ENCODE peak calls at places on chromosome 4, in six cellular contexts. H, C, P, Y, M and I are unnamed samples. For H3K79me2, the result is how much of the 10 kb centered on the place peaks cover.

GRCh38 chr4:63717384-63717783 is 691.9 kb downstream of the TECRL start:
- DNase-seq in C (peak), M (peak), P (peak), H (no peak), Y (peak), I (peak)

GRCh38 chr4:37675587-37676290 is 10.4 kb downstream of the RELL1 start:
- DNase-seq in C (no peak), P (no peak), M (peak), H (no peak), Y (peak), I (no peak)

GRCh38 chr4:104859601-104860000 is 287.1 kb upstream of the TET2 start:
- DNase-seq in Y (no peak), P (no peak), H (no peak), C (no peak), M (no peak), I (peak)

GRCh38 chr4:88613417-88613875 is 21.2 kb downstream of the HERC3 start:
- DNase-seq in M (peak), P (no peak), C (no peak), Y (no peak), H (no peak), I (no peak)

GRCh38 chr4:157014621-157015591 is 43.3 kb upstream of the PDGFC start:
- DNase-seq in M (no peak), H (peak), C (no peak), Y (no peak), P (no peak), I (peak)

GRCh38 chr4:17447675-17448298 is 64.1 kb downstream of the QDPR start:
- DNase-seq in H (peak), M (peak), Y (peak), P (peak), C (peak), I (peak)

GRCh38 chr4:35730414-35730813 is 513.9 kb downstream of the ARAP2 start:
- DNase-seq in C (no peak), H (no peak), M (no peak), P (no peak), Y (no peak), I (no peak)

GRCh38 chr4:75916091-75916661 is 13.9 kb upstream of the PPEF2 start:
- DNase-seq in C (peak), Y (peak), H (peak), M (peak), P (peak), I (peak)

GRCh38 chr4:162406637-162407370 is 243.0 kb upstream of the FSTL5 start:
- DNase-seq in H (no peak), P (no peak), C (no peak), M (no peak), Y (no peak), I (no peak)

GRCh38 chr4:80680934-80681333 is 345.4 kb downstream of the CFAP299 start:
- DNase-seq in C (no peak), M (no peak), H (no peak), Y (no peak), P (no peak), I (no peak)

GRCh38 chr4:61375316-61375715 is 175.2 kb downstream of the ADGRL3 start:
- DNase-seq in Y (no peak), M (no peak), H (peak), C (no peak), P (no peak), I (no peak)

GRCh38 chr4:71833175-71833900 is 49.5 kb upstream of the GC start:
- DNase-seq in Y (no peak), H (no peak), P (no peak), C (no peak), M (no peak), I (no peak)

GRCh38 chr4:34720563-34720962 is 1523.8 kb downstream of the ARAP2 start:
- DNase-seq in M (peak), P (peak), Y (peak), C (no peak), H (peak), I (peak)

GRCh38 chr4:180150818-180151217 is 2092.4 kb upstream of the TENM3 start:
- DNase-seq in H (no peak), P (peak), M (peak), C (no peak), Y (peak), I (peak)

GRCh38 chr4:47926667-47927258 is 12.4 kb upstream of the NFXL1 start:
- DNase-seq in P (peak), Y (peak), M (peak), C (peak), H (peak), I (peak)

GRCh38 chr4:100098011-100098545 is 92.2 kb downstream of the DDIT4L start:
- DNase-seq in M (no peak), C (no peak), Y (no peak), H (no peak), P (no peak), I (no peak)

GRCh38 chr4:101238706-101239105 is 108.6 kb downstream of the PPP3CA start:
- DNase-seq in M (no peak), H (peak), Y (no peak), P (no peak), C (no peak), I (peak)

GRCh38 chr4:67320645-67321044 is 224.7 kb downstream of the CENPC start:
- DNase-seq in C (no peak), Y (no peak), M (no peak), H (no peak), P (no peak), I (peak)

GRCh38 chr4:101279377-101279871 is 67.9 kb downstream of the PPP3CA start:
- DNase-seq in Y (peak), C (no peak), H (peak), P (peak), M (no peak), I (peak)

GRCh38 chr4:37546586-37546985 is 139.6 kb downstream of the RELL1 start:
- DNase-seq in M (no peak), H (no peak), P (no peak), C (no peak), Y (no peak), I (no peak)

GRCh38 chr4:151727365-151727764 is 33.4 kb downstream of the GATB start:
- DNase-seq in C (no peak), H (peak), M (no peak), Y (no peak), P (no peak), I (peak)

GRCh38 chr4:72505314-72505744 is 63.7 kb downstream of the ADAMTS3 start:
- DNase-seq in Y (peak), M (peak), C (peak), H (peak), P (peak), I (peak)

GRCh38 chr4:100128338-100128737 is 61.9 kb downstream of the DDIT4L start:
- DNase-seq in Y (no peak), H (no peak), M (no peak), C (no peak), P (no peak), I (no peak)

GRCh38 chr4:153785830-153786721 is 2.8 kb downstream of the SFRP2 start:
- DNase-seq in C (no peak), M (peak), H (peak), Y (peak), P (peak), I (peak)

GRCh38 chr4:26589699-26590098 is 5.8 kb downstream of the TBC1D19 start:
- DNase-seq in P (no peak), C (no peak), Y (peak), H (no peak), M (no peak), I (no peak)

GRCh38 chr4:181261279-181261678 is 981.9 kb upstream of the TENM3 start:
- DNase-seq in Y (no peak), H (peak), C (no peak), P (no peak), M (no peak), I (no peak)

GRCh38 chr4:67702166-67702565 is 1.2 kb upstream of the UBA6 start:
- DNase-seq in Y (no peak), H (no peak), M (no peak), P (no peak), C (no peak), I (no peak)

GRCh38 chr4:4765811-4766210 is 93.7 kb upstream of the MSX1 start:
- DNase-seq in H (no peak), P (no peak), Y (no peak), C (no peak), M (no peak), I (no peak)

GRCh38 chr4:165493359-165493758 is 114.6 kb downstream of the CPE start:
- DNase-seq in P (peak), M (peak), H (peak), Y (peak), C (peak), I (peak)

GRCh38 chr4:83358410-83358809 is 23.8 kb upstream of the HPSE start:
- DNase-seq in M (no peak), H (peak), Y (no peak), P (no peak), C (no peak), I (peak)

GRCh38 chr4:78846258-78846657 is 70.1 kb downstream of the BMP2K start:
- DNase-seq in C (no peak), Y (no peak), H (no peak), M (no peak), P (no peak), I (peak)

DNA sequence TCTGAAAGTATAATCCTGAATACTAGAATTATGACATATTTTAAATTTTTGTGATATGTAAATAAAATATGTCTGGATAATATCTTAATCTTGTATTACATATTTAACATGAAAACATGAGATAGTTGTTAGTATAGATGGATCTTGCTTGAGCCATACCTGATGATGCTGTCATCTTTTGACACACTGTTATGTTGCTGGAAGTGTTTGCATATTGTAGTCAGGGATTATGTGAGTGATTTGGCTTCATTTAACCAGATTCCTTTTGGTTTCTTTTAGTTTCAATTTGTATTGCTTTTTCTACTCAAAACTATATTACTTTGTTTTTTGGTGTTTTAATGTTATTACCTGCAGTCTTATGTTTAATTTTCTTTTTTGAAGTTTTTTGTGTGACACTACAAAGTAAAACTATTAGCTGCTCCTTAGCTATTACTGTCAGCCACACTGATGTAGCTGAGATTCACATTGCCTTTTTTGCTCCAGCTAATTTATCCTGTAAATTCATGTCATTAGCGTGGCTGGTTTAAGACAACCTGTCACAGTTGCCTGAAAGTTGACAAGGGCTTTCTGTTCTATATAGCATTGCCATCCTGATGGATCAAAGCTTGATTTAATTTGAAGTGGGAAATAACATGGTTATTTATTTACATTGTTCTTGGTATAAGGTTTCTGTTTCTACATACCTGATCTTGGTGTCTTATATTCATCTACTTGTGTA is 33.7 kb downstream of the METAP1 start:
- DNase-seq in Y (no peak), P (no peak), C (no peak), M (no peak), H (no peak), I (peak)
- H3K79me2 ChIP-seq in Y (half or more), P (half or more), C (half or more), M (half or more), H (half or more), I (half or more)

GRCh38 chr4:8545439-8545765 is 34.8 kb upstream of the GPR78 start:
- DNase-seq in Y (no peak), H (no peak), M (no peak), P (peak), C (no peak), I (no peak)

GRCh38 chr4:8544282-8544681 is 35.9 kb upstream of the GPR78 start:
- DNase-seq in Y (no peak), P (no peak), M (no peak), C (no peak), H (no peak), I (no peak)

GRCh38 chr4:8543623-8544022 is 36.6 kb upstream of the GPR78 start:
- DNase-seq in H (no peak), P (no peak), Y (no peak), M (no peak), C (no peak), I (no peak)

GRCh38 chr4:8546766-8547107 is 33.5 kb upstream of the GPR78 start:
- DNase-seq in Y (no peak), P (no peak), C (no peak), M (no peak), H (no peak), I (no peak)

DNA sequence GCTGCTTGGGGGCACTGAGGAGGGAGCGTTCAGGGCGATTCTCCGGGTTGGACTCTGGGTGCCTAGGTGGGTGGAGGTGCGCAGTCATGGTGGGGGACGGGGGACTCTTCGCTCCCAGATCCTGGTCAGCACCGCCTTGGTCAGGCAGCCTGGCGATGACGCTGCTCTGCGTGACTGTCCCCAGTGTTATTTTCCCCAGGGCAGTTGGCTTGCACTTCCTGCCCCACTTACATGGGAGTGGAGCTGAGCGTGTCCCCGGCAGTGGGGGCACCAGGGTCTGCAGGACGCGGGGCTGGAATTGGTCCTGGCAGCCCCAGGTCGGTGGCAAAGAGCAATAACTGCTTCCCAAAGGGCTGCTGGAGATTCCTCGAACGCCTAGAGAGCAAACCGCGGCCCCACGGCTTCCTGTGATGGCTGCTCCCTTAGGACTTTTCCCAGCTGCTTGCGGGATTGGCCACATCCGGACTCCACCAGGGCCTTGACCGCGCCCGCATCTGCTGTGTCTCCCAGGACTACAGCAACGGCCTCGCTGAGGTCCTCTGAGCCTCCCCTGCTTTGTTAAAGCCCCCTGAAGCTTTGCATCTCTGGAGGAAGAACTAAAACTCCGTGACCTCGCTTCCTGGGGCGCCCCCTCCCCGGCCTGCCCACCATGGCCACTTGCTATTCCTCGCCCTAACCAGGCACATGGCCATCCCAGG is 35.3 kb upstream of the GPR78 start:
- DNase-seq in Y (no peak), P (no peak), C (no peak), H (no peak), M (no peak), I (no peak)
- H3K9ac ChIP-seq in Y (no peak), P (no peak), C (no peak), H (no peak), M (no peak), I (no peak)

GRCh38 chr4:183636923-183637322 is 22.1 kb downstream of the RWDD4 start:
- DNase-seq in P (no peak), M (no peak), Y (no peak), H (peak), C (no peak), I (peak)
- H3K4me3 ChIP-seq in P (no peak), M (no peak), Y (no peak), H (no peak), C (no peak), I (no peak)

GRCh38 chr4:1220566-1220965 is 28.4 kb downstream of the CTBP1 start:
- DNase-seq in C (no peak), H (no peak), M (no peak), P (no peak), Y (no peak), I (no peak)
- H3K79me2 ChIP-seq in C (under half), H (under half), M (under half), P (under half), Y (under half), I (under half)

DNA sequence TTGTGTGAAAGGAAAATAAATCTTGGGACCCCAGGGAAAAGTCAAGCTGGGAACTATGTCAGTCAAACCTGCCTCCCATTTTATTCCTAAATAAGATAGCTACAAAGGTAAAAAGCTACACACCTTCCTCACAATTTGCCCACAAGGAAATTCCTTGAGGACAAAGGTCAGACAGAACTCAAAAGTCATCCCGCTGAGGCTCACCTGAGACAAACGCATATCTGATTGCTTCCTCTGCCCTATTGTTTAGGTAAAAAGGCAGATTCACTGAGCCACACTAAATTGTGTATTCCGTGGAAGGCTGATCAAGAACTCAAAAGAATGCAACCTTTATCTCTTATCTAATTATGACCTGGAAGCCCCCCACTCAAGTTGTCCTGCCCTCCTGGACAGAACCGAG is 58.7 kb upstream of the MAML3 start:
- DNase-seq in M (no peak), Y (no peak), C (no peak), P (no peak), H (no peak), I (no peak)
- H3K9ac ChIP-seq in M (no peak), Y (no peak), C (no peak), P (no peak), H (no peak), I (no peak)

GRCh38 chr4:186829097-186829496 is 105.4 kb upstream of the FAT1 start:
- DNase-seq in M (no peak), Y (peak), P (no peak), H (no peak), C (no peak), I (no peak)
- H3K4me3 ChIP-seq in M (no peak), Y (peak), P (no peak), H (no peak), C (no peak), I (no peak)

DNA sequence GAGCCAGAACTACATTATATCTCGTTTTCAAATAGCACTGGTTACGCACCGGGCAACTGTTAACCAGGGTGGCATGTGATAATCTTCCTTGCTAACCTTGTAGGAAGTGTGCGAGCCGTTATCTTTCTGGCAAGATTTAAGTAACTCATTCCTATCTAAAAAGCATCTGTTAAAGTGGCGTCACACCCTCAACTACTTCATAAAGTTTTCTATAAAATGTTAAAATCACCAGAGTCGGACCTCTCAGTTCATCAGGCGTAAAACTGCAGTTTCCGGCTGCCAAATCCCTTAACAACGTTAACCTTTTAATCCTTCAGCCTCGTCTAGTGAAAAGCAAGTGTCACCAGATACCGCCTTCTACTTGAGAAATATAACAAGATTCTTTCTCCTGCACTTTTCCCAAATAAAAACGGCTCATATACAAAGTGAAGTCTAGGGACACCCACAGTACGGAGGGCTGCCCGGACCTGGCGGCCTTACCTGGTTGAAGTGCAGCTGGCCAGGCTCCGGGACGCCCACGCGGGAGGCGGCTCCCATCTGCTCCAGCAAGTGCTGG is 1.2 kb downstream of the SLC39A8 start:
- DNase-seq in P (no peak), C (peak), Y (peak), H (no peak), M (peak), I (no peak)
- H3K79me2 ChIP-seq in P (under half), C (under half), Y (half or more), H (under half), M (half or more), I (under half)

DNA sequence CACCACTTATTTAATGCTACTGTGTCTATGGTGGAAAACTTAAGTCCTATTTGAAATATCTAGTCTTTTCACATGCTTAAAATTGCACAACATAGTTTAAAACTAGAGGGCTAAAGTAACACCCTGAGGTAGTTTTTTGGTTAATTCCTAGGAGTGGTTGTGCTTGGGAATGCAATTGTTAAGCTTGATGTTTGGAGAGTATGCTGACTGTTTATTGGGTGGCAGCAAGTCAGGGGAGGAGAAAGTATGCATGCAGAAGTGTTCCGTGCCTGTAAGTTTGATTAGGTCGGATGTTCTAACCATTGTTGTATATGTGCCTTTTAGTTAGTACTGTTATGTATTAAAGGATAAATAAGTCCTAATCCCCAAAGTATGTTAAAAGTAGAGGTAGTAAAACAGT is 40.5 kb downstream of the CXCL8 start:
- DNase-seq in M (no peak), C (no peak), P (no peak), H (no peak), Y (no peak), I (no peak)
- H3K9ac ChIP-seq in M (no peak), C (no peak), P (no peak), H (no peak), Y (no peak), I (no peak)

GRCh38 chr4:3765271-3766206 is 646 bp upstream of the ADRA2C start:
- DNase-seq in Y (no peak), P (peak), M (no peak), C (peak), H (peak), I (peak)
- H3K4me3 ChIP-seq in Y (no peak), P (no peak), M (no peak), C (no peak), H (no peak), I (peak)

GRCh38 chr4:168843635-168844034 is 166.4 kb downstream of the CBR4 start:
- DNase-seq in H (no peak), P (no peak), Y (no peak), M (no peak), C (no peak), I (no peak)
- H3K79me2 ChIP-seq in H (half or more), P (half or more), Y (under half), M (under half), C (under half), I (under half)